ENCODE peak calls at places on chromosomes 6 and 20, in seven cellular contexts. M is Caco-2; A is amniotic stem cell; W is AG08396; L is effector CD8-positive, alpha-beta T cell; B is putamen; O is mammary epithelial cell. P is an unnamed sample.

GRCh38 chr6:16635810-16636602 is 125.3 kb downstream of the ATXN1 start:
- DNase-seq in A (no peak), L (no peak), B (no peak), M (no peak), O (peak), W (peak), P (no peak)

GRCh38 chr6:127402890-127403617 is 56.1 kb downstream of the KIAA0408 start:
- DNase-seq in O (peak), L (no peak), B (no peak), A (no peak), M (no peak), W (no peak), P (no peak)

GRCh38 chr6:72564231-72564630 is 57.6 kb upstream of the KCNQ5 start:
- DNase-seq in B (no peak), M (no peak), W (no peak), O (no peak), L (no peak), A (no peak), P (no peak)

GRCh38 chr6:52507557-52508260 is 69.2 kb downstream of the TRAM2 start:
- DNase-seq in A (no peak), L (no peak), B (no peak), M (no peak), O (peak), W (peak), P (no peak)

GRCh38 chr20:56391596-56392281 is at the start of gene AURKA:
- DNase-seq in B (no peak), W (no peak), A (no peak), O (no peak), L (no peak), M (peak), P (no peak)

GRCh38 chr6:83514877-83515466 is 2.6 kb downstream of the PRSS35 start:
- DNase-seq in W (peak), O (peak), B (peak), A (peak), L (no peak), M (peak), P (no peak)

GRCh38 chr6:28368522-28368921 is 18.8 kb downstream of the ZKSCAN3 start:
- DNase-seq in L (no peak), A (no peak), M (no peak), W (no peak), B (no peak), O (no peak), P (no peak)

GRCh38 chr6:96171112-96171511 is 155.3 kb downstream of the FUT9 start:
- DNase-seq in M (no peak), O (no peak), A (no peak), B (no peak), L (no peak), W (no peak), P (peak)

GRCh38 chr20:62030834-62031434 is 34.7 kb downstream of the TAF4 start:
- DNase-seq in W (no peak), A (no peak), M (no peak), L (no peak), B (no peak), O (peak), P (no peak)

GRCh38 chr20:36098364-36098763 is 56.2 kb upstream of the EPB41L1 start:
- DNase-seq in M (no peak), A (no peak), L (no peak), W (no peak), O (peak), B (peak), P (no peak)

GRCh38 chr6:146881228-146882181 is 282.7 kb downstream of the ADGB start:
- DNase-seq in B (no peak), O (no peak), W (no peak), M (no peak), A (no peak), L (no peak), P (no peak)

GRCh38 chr20:11032611-11033010 is 358.8 kb upstream of the JAG1 start:
- DNase-seq in W (no peak), M (no peak), B (no peak), O (no peak), A (no peak), L (no peak), P (no peak)